ENCODE peak calls at places on chromosomes 11 and 22, in six cellular contexts. P, L, N, C, V and S are unnamed samples.

GRCh38 chr22:31122196-31122531 is 602 bp upstream of the INPP5J start:
- DNase-seq in P (no peak), L (no peak), N (no peak), C (no peak), V (no peak), S (no peak)

GRCh38 chr22:36362819-36363377 is 24.9 kb downstream of the MYH9 start:
- DNase-seq in P (no peak), L (no peak), N (no peak), C (peak), V (no peak), S (no peak)

GRCh38 chr11:23288001-23288783 is 427.9 kb upstream of the CCDC179 start:
- DNase-seq in P (no peak), L (peak), N (no peak), C (peak), V (no peak), S (no peak)

GRCh38 chr11:67700548-67701262 is 26.3 kb upstream of the ALDH3B2 start:
- DNase-seq in P (peak), L (no peak), N (no peak), C (no peak), V (no peak), S (no peak)

GRCh38 chr22:19216579-19216978 is 38.0 kb upstream of the SLC25A1 start:
- DNase-seq in P (no peak), L (no peak), N (no peak), C (no peak), V (no peak), S (no peak)

GRCh38 chr11:2564008-2564530 is 119.3 kb downstream of the KCNQ1 start:
- DNase-seq in P (no peak), L (no peak), N (no peak), C (no peak), V (no peak), S (no peak)

GRCh38 chr11:96014234-96014633 is 90.3 kb upstream of the MTMR2 start:
- DNase-seq in P (peak), L (peak), N (no peak), C (peak), V (no peak), S (peak)

GRCh38 chr22:27260087-27260730 is 541.3 kb downstream of the MN1 start:
- DNase-seq in P (peak), L (no peak), N (no peak), C (no peak), V (no peak), S (no peak)

GRCh38 chr11:5992604-5993251 is 5.9 kb upstream of the OR52L1 start:
- DNase-seq in P (peak), L (peak), N (no peak), C (peak), V (no peak), S (peak)

GRCh38 chr11:69131644-69132300 is 24.0 kb upstream of the SMIM38 start:
- DNase-seq in P (peak), L (peak), N (peak), C (peak), V (peak), S (peak)

GRCh38 chr11:61632096-61632495 is 48.1 kb upstream of the DAGLA start:
- DNase-seq in P (no peak), L (no peak), N (no peak), C (no peak), V (no peak), S (no peak)

GRCh38 chr11:22441831-22442230 is 103.7 kb downstream of the SLC17A6 start:
- DNase-seq in P (no peak), L (no peak), N (no peak), C (no peak), V (no peak), S (no peak)

GRCh38 chr22:16917144-16918003 is 90.6 kb downstream of the GAB4 start:
- DNase-seq in P (peak), L (peak), N (peak), C (no peak), V (peak), S (peak)

GRCh38 chr11:17188675-17189074 is 19.1 kb downstream of the PIK3C2A start:
- DNase-seq in P (no peak), L (no peak), N (peak), C (no peak), V (no peak), S (peak)
- H3K4ac ChIP-seq in P (no peak), L (no peak), N (no peak), C (no peak), V (no peak), S (no peak)

DNA sequence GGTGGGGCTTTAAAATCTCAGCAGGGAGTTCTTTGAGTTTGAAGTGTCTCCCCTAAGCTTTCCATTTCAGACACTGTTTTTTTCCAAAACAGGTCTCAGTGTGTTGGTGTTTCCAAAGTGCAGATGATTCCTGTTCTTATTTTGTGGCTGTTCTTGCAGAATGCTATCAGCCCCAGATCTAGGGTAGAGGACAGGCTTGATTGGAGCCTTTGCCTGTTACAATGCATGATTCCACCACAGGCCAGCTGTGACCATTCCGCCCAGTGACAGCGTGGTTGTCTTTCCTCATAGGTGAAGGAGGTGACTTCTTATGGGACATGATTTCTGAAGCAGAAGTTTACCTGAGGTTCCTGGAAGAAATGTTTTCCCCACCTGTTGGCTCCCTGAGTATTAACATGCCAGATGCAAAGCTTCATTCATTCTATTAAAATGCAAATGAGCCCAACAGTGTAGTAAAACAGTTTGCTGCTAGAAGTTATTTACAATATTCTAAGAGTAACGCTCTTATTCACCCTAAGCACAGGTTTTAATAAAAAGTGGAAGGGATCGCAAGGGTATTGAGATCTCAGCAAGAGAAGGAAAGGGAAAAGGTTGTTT is 36.9 kb upstream of the BIRC3 start:
- DNase-seq in P (no peak), L (no peak), N (no peak), C (no peak), V (no peak), S (no peak)
- H2BK15ac ChIP-seq in P (no peak), L (no peak), N (no peak), C (no peak), V (peak), S (no peak)

DNA sequence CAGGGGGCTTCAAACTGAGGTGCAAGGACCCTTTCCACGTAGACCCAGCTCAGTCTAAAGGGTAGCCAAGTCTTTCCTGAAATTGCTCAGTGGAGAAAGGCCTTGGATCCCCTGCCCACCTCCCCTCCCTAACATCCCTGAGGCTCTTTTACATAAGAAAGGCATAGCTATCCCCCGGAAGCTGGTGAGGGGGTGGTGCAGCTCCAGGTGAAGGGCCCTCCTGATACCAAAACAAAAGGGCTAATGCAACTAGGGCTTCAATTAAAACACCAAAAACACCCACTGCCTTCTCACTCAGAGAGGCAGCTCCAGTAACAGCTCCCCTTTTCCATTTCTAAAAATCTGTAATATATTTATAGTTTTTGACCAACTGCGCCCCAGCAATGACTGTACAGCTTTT is 5.8 kb downstream of the SHANK2 start:
- DNase-seq in P (no peak), L (no peak), N (peak), C (no peak), V (no peak), S (peak)
- H3K4ac ChIP-seq in P (no peak), L (no peak), N (no peak), C (no peak), V (peak), S (no peak)

DNA sequence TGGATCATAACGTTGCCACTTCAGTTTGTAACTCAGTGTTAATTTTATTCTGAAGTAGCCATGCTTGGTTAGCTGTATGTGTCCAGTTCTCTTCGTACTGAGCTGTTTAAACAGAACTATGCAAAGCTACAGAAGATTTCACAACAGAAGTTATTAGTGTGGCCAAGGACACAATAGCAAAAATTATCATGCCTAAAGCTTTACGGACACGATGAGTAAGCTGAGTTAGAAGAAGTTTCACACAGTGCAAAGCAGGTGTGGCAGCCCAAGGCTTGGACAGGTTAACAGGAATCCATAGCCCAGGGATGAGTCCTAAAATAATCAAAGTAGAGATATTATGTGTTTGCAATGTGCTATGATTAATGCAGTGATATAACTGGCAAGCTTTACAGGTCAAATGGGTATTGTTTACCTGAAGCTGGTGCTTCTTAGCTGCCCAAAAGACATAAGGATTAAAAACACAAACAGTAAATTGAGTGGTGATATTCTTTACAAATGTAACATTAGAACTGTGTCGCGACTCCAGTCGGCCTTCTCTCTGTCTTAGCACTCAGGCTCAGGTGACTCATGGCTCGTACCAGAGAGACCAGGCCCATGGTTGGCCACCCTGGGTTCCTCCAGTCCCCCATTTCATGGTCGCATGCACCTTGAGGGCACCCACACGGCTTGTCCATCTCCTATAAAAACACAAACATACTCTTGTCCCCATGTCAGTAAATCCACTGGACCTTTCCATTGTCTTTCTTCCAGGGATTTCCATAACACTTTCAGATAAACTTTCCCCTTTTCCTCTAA is 35.5 kb upstream of the NCAM1 start:
- DNase-seq in P (no peak), L (no peak), N (no peak), C (no peak), V (no peak), S (no peak)
- H2BK15ac ChIP-seq in P (no peak), L (no peak), N (no peak), C (no peak), V (no peak), S (no peak)

DNA sequence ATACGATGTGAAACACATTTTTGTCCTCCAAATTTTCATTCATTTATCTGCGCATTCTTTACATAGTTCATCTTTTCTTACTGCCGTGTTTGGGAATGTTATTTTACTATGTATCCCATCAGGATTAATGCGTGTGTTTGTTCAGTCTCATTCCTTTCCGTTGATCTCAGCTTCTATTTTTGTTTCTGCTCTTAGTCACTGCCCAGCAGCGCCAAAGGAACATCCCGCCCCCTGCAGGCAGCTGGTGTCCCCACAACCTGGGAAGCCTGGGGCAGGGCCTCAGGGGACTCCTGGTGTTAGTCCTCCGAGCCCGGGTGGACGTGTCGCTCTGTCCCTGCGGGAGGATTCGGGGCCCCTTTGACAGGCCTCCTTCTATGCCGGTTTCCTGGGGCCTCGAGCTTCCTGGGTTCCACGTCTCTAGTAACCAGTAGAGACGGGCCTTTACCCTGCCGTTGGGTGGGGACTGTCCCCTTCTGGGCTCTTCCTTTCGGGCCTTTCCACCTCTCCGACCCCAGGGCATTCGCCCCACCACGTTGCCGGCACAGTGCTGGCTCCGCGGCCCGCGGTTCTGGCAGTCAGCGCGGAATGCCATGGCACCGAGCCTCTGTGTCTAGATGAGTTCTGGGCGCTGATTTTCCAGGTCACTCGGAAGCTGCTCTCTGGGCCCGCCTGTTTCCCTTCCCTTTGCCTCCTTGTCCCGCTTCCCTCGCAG is 39.8 kb downstream of the WEE1 start:
- DNase-seq in P (peak), L (peak), N (peak), C (peak), V (peak), S (peak)
- H3K4ac ChIP-seq in P (no peak), L (peak), N (peak), C (peak), V (peak), S (peak)

GRCh38 chr11:118842369-118842768 is 41.3 kb upstream of the CXCR5 start:
- DNase-seq in P (no peak), L (peak), N (no peak), C (no peak), V (no peak), S (no peak)
- H2BK15ac ChIP-seq in P (no peak), L (no peak), N (no peak), C (no peak), V (no peak), S (no peak)

DNA sequence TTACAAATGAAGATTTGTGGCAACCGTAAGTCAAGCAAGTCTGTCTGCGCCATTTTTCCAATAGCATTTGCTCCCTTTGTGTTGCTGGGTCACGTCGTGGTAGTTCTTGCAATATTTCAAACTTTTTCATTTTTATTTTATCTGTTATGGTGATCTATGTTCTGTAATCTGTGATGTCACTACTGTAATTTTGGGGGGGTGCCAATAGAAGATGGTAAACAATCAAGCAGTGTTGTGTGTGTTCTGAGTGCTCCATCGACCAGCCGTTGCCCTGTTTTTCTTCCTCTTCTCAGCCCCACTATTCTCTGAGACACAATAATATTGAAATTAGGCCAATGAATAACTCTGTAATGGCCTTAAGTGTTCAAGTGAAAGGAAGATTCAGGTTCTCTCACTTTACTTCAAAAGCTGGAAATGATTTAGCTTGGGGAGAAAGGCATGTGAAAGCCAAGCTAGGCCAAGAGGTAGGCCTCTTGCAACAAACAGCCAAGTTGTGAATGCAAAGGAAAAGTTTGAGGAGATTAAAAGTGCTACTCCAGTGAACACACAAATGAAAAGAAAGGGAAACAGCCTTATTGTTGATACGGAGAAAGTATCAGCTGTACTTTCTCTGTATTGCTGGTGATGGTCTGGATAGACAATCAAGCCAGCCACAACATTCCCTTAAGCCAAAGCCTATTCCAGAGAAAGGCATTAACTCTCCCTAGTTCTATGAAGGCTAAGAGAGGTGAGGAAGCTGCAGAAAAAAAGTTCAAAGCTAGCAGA is 7.5 kb downstream of the ZC3H12C start:
- DNase-seq in P (no peak), L (no peak), N (no peak), C (no peak), V (no peak), S (no peak)
- H3K4ac ChIP-seq in P (no peak), L (no peak), N (no peak), C (no peak), V (no peak), S (no peak)